ENCODE peak calls at places on chromosome 3, in nine cellular contexts. One of them, this sample, is unnamed.

GRCh38 chr3:150412599-150413069 is 4.5 kb downstream of the TSC22D2 start:
- DNase-seq in colonic mucosa: no peak
- DNase-seq in foreskin keratinocyte: peak
- DNase-seq in neural progenitor cell: no peak
- DNase-seq in fibroblast of pulmonary artery: peak
- DNase-seq in lower leg skin: no peak
- DNase-seq in astrocyte of the spinal cord: peak
- DNase-seq in lower lobe of right lung: no peak
- DNase-seq in Calu3: peak
- DNase-seq in this sample: no peak

GRCh38 chr3:180828723-180829408 is 83.6 kb upstream of the FXR1 start:
- DNase-seq in colonic mucosa: no peak
- DNase-seq in foreskin keratinocyte: no peak
- DNase-seq in neural progenitor cell: no peak
- DNase-seq in fibroblast of pulmonary artery: no peak
- DNase-seq in lower leg skin: no peak
- DNase-seq in astrocyte of the spinal cord: no peak
- DNase-seq in lower lobe of right lung: no peak
- DNase-seq in Calu3: no peak
- DNase-seq in this sample: no peak

GRCh38 chr3:143041901-143042300 is 40.5 kb downstream of the U2SURP start:
- DNase-seq in colonic mucosa: no peak
- DNase-seq in foreskin keratinocyte: no peak
- DNase-seq in neural progenitor cell: no peak
- DNase-seq in fibroblast of pulmonary artery: no peak
- DNase-seq in lower leg skin: no peak
- DNase-seq in astrocyte of the spinal cord: no peak
- DNase-seq in lower lobe of right lung: no peak
- DNase-seq in Calu3: no peak
- DNase-seq in this sample: no peak

GRCh38 chr3:96813134-96813819 is 1.1 kb upstream of the EPHA6 start:
- DNase-seq in colonic mucosa: peak
- DNase-seq in foreskin keratinocyte: peak
- DNase-seq in neural progenitor cell: peak
- DNase-seq in fibroblast of pulmonary artery: peak
- DNase-seq in lower leg skin: no peak
- DNase-seq in astrocyte of the spinal cord: peak
- DNase-seq in lower lobe of right lung: peak
- DNase-seq in Calu3: peak
- DNase-seq in this sample: no peak

GRCh38 chr3:141940204-141940776 is 63.8 kb downstream of the ATP1B3 start:
- DNase-seq in colonic mucosa: peak
- DNase-seq in foreskin keratinocyte: peak
- DNase-seq in neural progenitor cell: peak
- DNase-seq in fibroblast of pulmonary artery: peak
- DNase-seq in lower leg skin: peak
- DNase-seq in astrocyte of the spinal cord: peak
- DNase-seq in lower lobe of right lung: no peak
- DNase-seq in Calu3: peak
- DNase-seq in this sample: no peak

GRCh38 chr3:9615003-9615628 is 34.2 kb upstream of the MTMR14 start:
- DNase-seq in colonic mucosa: no peak
- DNase-seq in foreskin keratinocyte: no peak
- DNase-seq in neural progenitor cell: no peak
- DNase-seq in fibroblast of pulmonary artery: no peak
- DNase-seq in lower leg skin: no peak
- DNase-seq in astrocyte of the spinal cord: no peak
- DNase-seq in lower lobe of right lung: no peak
- DNase-seq in Calu3: no peak
- DNase-seq in this sample: no peak

GRCh38 chr3:71069797-71070196 is 513.7 kb downstream of the FOXP1 start:
- DNase-seq in colonic mucosa: peak
- DNase-seq in foreskin keratinocyte: peak
- DNase-seq in neural progenitor cell: peak
- DNase-seq in fibroblast of pulmonary artery: peak
- DNase-seq in lower leg skin: peak
- DNase-seq in astrocyte of the spinal cord: no peak
- DNase-seq in lower lobe of right lung: peak
- DNase-seq in Calu3: peak
- DNase-seq in this sample: no peak

GRCh38 chr3:141561426-141562034 is 74.7 kb downstream of the RASA2 start:
- DNase-seq in colonic mucosa: peak
- DNase-seq in foreskin keratinocyte: peak
- DNase-seq in neural progenitor cell: peak
- DNase-seq in fibroblast of pulmonary artery: peak
- DNase-seq in lower leg skin: peak
- DNase-seq in astrocyte of the spinal cord: peak
- DNase-seq in lower lobe of right lung: no peak
- DNase-seq in Calu3: peak
- DNase-seq in this sample: no peak

GRCh38 chr3:34947849-34948248 is 691.5 kb upstream of the ARPP21 start:
- DNase-seq in colonic mucosa: no peak
- DNase-seq in foreskin keratinocyte: peak
- DNase-seq in neural progenitor cell: peak
- DNase-seq in fibroblast of pulmonary artery: peak
- DNase-seq in lower leg skin: no peak
- DNase-seq in astrocyte of the spinal cord: peak
- DNase-seq in lower lobe of right lung: no peak
- DNase-seq in Calu3: no peak
- DNase-seq in this sample: no peak

GRCh38 chr3:167952969-167953368 is 142.8 kb downstream of the GOLIM4 start:
- DNase-seq in colonic mucosa: no peak
- DNase-seq in foreskin keratinocyte: no peak
- DNase-seq in neural progenitor cell: no peak
- DNase-seq in fibroblast of pulmonary artery: no peak
- DNase-seq in lower leg skin: no peak
- DNase-seq in astrocyte of the spinal cord: no peak
- DNase-seq in lower lobe of right lung: no peak
- DNase-seq in Calu3: no peak
- DNase-seq in this sample: no peak

GRCh38 chr3:183070892-183071291 is 28.4 kb downstream of the MCCC1 start:
- DNase-seq in colonic mucosa: no peak
- DNase-seq in foreskin keratinocyte: no peak
- DNase-seq in neural progenitor cell: no peak
- DNase-seq in fibroblast of pulmonary artery: no peak
- DNase-seq in lower leg skin: no peak
- DNase-seq in astrocyte of the spinal cord: no peak
- DNase-seq in lower lobe of right lung: no peak
- DNase-seq in Calu3: no peak
- DNase-seq in this sample: no peak

GRCh38 chr3:139755551-139755950 is 77.8 kb upstream of the NMNAT3 start:
- DNase-seq in colonic mucosa: no peak
- DNase-seq in foreskin keratinocyte: no peak
- DNase-seq in neural progenitor cell: no peak
- DNase-seq in fibroblast of pulmonary artery: no peak
- DNase-seq in lower leg skin: no peak
- DNase-seq in astrocyte of the spinal cord: no peak
- DNase-seq in lower lobe of right lung: no peak
- DNase-seq in Calu3: no peak
- DNase-seq in this sample: no peak

GRCh38 chr3:191331443-191331842 is 1.1 kb upstream of the UTS2B start:
- DNase-seq in colonic mucosa: no peak
- DNase-seq in foreskin keratinocyte: peak
- DNase-seq in neural progenitor cell: no peak
- DNase-seq in fibroblast of pulmonary artery: peak
- DNase-seq in lower leg skin: no peak
- DNase-seq in astrocyte of the spinal cord: peak
- DNase-seq in lower lobe of right lung: no peak
- DNase-seq in Calu3: no peak
- DNase-seq in this sample: no peak

GRCh38 chr3:156037356-156037755 is 83.0 kb upstream of the KCNAB1 start:
- DNase-seq in colonic mucosa: no peak
- DNase-seq in foreskin keratinocyte: no peak
- DNase-seq in neural progenitor cell: no peak
- DNase-seq in fibroblast of pulmonary artery: peak
- DNase-seq in lower leg skin: no peak
- DNase-seq in astrocyte of the spinal cord: no peak
- DNase-seq in lower lobe of right lung: no peak
- DNase-seq in Calu3: no peak
- DNase-seq in this sample: no peak

GRCh38 chr3:153599685-153600084 is 437.7 kb downstream of the RAP2B start:
- DNase-seq in colonic mucosa: no peak
- DNase-seq in foreskin keratinocyte: peak
- DNase-seq in neural progenitor cell: no peak
- DNase-seq in fibroblast of pulmonary artery: peak
- DNase-seq in lower leg skin: no peak
- DNase-seq in astrocyte of the spinal cord: peak
- DNase-seq in lower lobe of right lung: no peak
- DNase-seq in Calu3: peak
- DNase-seq in this sample: no peak

GRCh38 chr3:141336672-141337522 is 31.4 kb upstream of the ZBTB38 start:
- DNase-seq in colonic mucosa: no peak
- DNase-seq in foreskin keratinocyte: peak
- DNase-seq in neural progenitor cell: no peak
- DNase-seq in fibroblast of pulmonary artery: peak
- DNase-seq in lower leg skin: no peak
- DNase-seq in astrocyte of the spinal cord: peak
- DNase-seq in lower lobe of right lung: no peak
- DNase-seq in Calu3: no peak
- DNase-seq in this sample: no peak

GRCh38 chr3:4284865-4285264 is 18.3 kb upstream of the SETMAR start:
- DNase-seq in colonic mucosa: no peak
- DNase-seq in foreskin keratinocyte: no peak
- DNase-seq in neural progenitor cell: no peak
- DNase-seq in fibroblast of pulmonary artery: no peak
- DNase-seq in lower leg skin: no peak
- DNase-seq in astrocyte of the spinal cord: no peak
- DNase-seq in lower lobe of right lung: no peak
- DNase-seq in Calu3: no peak
- DNase-seq in this sample: no peak

GRCh38 chr3:112086018-112086854 is at the start of gene C3orf52:
- DNase-seq in colonic mucosa: peak
- DNase-seq in foreskin keratinocyte: peak
- DNase-seq in neural progenitor cell: peak
- DNase-seq in fibroblast of pulmonary artery: peak
- DNase-seq in lower leg skin: peak
- DNase-seq in astrocyte of the spinal cord: peak
- DNase-seq in lower lobe of right lung: peak
- DNase-seq in Calu3: peak
- DNase-seq in this sample: peak
- TF ChIP-seq CTCF in colonic mucosa: no peak
- TF ChIP-seq CTCF in foreskin keratinocyte: peak
- TF ChIP-seq CTCF in neural progenitor cell: peak
- TF ChIP-seq CTCF in fibroblast of pulmonary artery: no peak
- TF ChIP-seq CTCF in lower leg skin: no peak
- TF ChIP-seq CTCF in astrocyte of the spinal cord: peak
- TF ChIP-seq CTCF in lower lobe of right lung: no peak
- TF ChIP-seq CTCF in Calu3: no peak
- TF ChIP-seq CTCF in this sample: no peak

DNA sequence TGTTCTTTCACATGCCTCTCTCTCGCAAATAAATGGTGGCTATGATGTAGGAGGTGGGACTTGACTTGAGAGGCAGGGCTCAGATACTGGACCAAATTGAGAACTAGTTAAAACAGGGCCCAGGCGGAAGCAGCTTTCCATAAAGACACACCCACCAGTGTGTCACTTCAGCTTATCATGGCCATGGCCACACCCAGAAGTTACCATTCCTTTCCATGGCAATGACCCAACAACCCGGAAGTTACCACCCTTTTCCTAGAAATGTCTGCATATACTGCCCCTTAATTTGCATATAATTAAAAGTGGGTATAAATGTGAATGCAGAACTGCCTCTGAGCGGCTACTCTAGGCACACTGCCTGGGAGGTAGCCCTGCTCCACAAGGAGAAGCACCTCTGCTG is 62.6 kb upstream of the CNTN4 start:
- DNase-seq in colonic mucosa: peak
- DNase-seq in foreskin keratinocyte: no peak
- DNase-seq in neural progenitor cell: no peak
- DNase-seq in fibroblast of pulmonary artery: no peak
- DNase-seq in lower leg skin: no peak
- DNase-seq in astrocyte of the spinal cord: no peak
- DNase-seq in lower lobe of right lung: no peak
- DNase-seq in Calu3: no peak
- DNase-seq in this sample: no peak
- TF ChIP-seq CTCF in colonic mucosa: no peak
- TF ChIP-seq CTCF in foreskin keratinocyte: no peak
- TF ChIP-seq CTCF in neural progenitor cell: no peak
- TF ChIP-seq CTCF in fibroblast of pulmonary artery: no peak
- TF ChIP-seq CTCF in lower leg skin: no peak
- TF ChIP-seq CTCF in astrocyte of the spinal cord: no peak
- TF ChIP-seq CTCF in lower lobe of right lung: no peak
- TF ChIP-seq CTCF in Calu3: no peak
- TF ChIP-seq CTCF in this sample: no peak

GRCh38 chr3:85950435-85950834 is 991.6 kb downstream of the CADM2 start:
- DNase-seq in colonic mucosa: no peak
- DNase-seq in foreskin keratinocyte: no peak
- DNase-seq in neural progenitor cell: no peak
- DNase-seq in fibroblast of pulmonary artery: no peak
- DNase-seq in lower leg skin: no peak
- DNase-seq in astrocyte of the spinal cord: no peak
- DNase-seq in lower lobe of right lung: no peak
- DNase-seq in Calu3: no peak
- DNase-seq in this sample: no peak
- TF ChIP-seq CTCF in colonic mucosa: no peak
- TF ChIP-seq CTCF in foreskin keratinocyte: no peak
- TF ChIP-seq CTCF in neural progenitor cell: no peak
- TF ChIP-seq CTCF in fibroblast of pulmonary artery: no peak
- TF ChIP-seq CTCF in lower leg skin: no peak
- TF ChIP-seq CTCF in astrocyte of the spinal cord: no peak
- TF ChIP-seq CTCF in lower lobe of right lung: no peak
- TF ChIP-seq CTCF in Calu3: no peak
- TF ChIP-seq CTCF in this sample: no peak

GRCh38 chr3:88041005-88041404 is 17.8 kb downstream of the CGGBP1 start:
- DNase-seq in colonic mucosa: no peak
- DNase-seq in foreskin keratinocyte: no peak
- DNase-seq in neural progenitor cell: no peak
- DNase-seq in fibroblast of pulmonary artery: no peak
- DNase-seq in lower leg skin: no peak
- DNase-seq in astrocyte of the spinal cord: no peak
- DNase-seq in lower lobe of right lung: no peak
- DNase-seq in Calu3: no peak
- DNase-seq in this sample: no peak
- TF ChIP-seq CTCF in colonic mucosa: no peak
- TF ChIP-seq CTCF in foreskin keratinocyte: no peak
- TF ChIP-seq CTCF in neural progenitor cell: no peak
- TF ChIP-seq CTCF in fibroblast of pulmonary artery: no peak
- TF ChIP-seq CTCF in lower leg skin: no peak
- TF ChIP-seq CTCF in astrocyte of the spinal cord: no peak
- TF ChIP-seq CTCF in lower lobe of right lung: no peak
- TF ChIP-seq CTCF in Calu3: no peak
- TF ChIP-seq CTCF in this sample: no peak

DNA sequence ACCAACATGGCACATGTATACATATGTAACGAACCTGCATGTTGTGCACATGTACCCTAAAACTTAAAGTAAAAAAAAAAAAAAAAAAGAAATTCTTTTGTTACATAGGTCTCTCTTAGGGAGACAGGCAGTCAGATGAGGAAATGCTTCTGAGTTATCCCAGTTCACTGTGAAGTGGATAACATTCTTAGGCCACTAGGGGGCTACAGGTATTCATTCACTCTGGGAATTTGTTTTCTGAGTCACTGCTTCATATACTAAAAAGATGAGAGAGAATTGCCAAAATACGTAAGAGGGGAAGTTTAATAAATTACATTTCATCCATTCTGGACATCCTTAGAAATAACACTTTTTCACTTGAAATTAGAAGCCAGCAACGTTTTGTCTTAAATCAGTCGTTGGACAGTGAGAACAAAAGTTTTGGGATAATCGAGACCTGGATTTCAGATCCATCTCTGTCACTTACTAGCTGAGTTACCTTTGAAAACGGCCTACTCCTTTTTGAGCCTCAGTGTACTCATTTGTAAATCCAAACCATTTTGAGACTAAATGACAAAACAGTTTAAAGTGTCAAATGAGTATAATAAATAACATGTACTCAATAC is 738.4 kb upstream of the ALCAM start:
- DNase-seq in colonic mucosa: no peak
- DNase-seq in foreskin keratinocyte: peak
- DNase-seq in neural progenitor cell: peak
- DNase-seq in fibroblast of pulmonary artery: peak
- DNase-seq in lower leg skin: no peak
- DNase-seq in astrocyte of the spinal cord: peak
- DNase-seq in lower lobe of right lung: no peak
- DNase-seq in Calu3: peak
- DNase-seq in this sample: no peak
- TF ChIP-seq CTCF in colonic mucosa: peak
- TF ChIP-seq CTCF in foreskin keratinocyte: peak
- TF ChIP-seq CTCF in neural progenitor cell: peak
- TF ChIP-seq CTCF in fibroblast of pulmonary artery: peak
- TF ChIP-seq CTCF in lower leg skin: no peak
- TF ChIP-seq CTCF in astrocyte of the spinal cord: peak
- TF ChIP-seq CTCF in lower lobe of right lung: peak
- TF ChIP-seq CTCF in Calu3: no peak
- TF ChIP-seq CTCF in this sample: no peak